ENCODE peak calls at places on chromosomes 7 and 10, in nine cellular contexts. One of them, this sample, is unnamed.

GRCh38 chr7:44564606-44565005 is 9.1 kb downstream of the DDX56 start:
- DNase-seq in Right ventricle myocardium superior: no peak
- DNase-seq in heart right ventricle: no peak
- DNase-seq in GDM1: no peak
- DNase-seq in Daoy: no peak
- DNase-seq in iPS-NIHi11: no peak
- DNase-seq in NCI-H1417: no peak
- DNase-seq in stimulated activated CD4-positive, alpha-beta T cell treated with anti-CD3 and anti-CD28 coated beads, Interleukin-2, amount 100 ng/mL, for 24 hours: no peak
- DNase-seq in cardiac fibroblast: no peak
- DNase-seq in this sample: no peak

GRCh38 chr7:74002474-74003017 is 25.4 kb upstream of the ELN start:
- DNase-seq in Right ventricle myocardium superior: peak
- DNase-seq in heart right ventricle: peak
- DNase-seq in GDM1: peak
- DNase-seq in Daoy: peak
- DNase-seq in iPS-NIHi11: no peak
- DNase-seq in NCI-H1417: no peak
- DNase-seq in stimulated activated CD4-positive, alpha-beta T cell treated with anti-CD3 and anti-CD28 coated beads, Interleukin-2, amount 100 ng/mL, for 24 hours: no peak
- DNase-seq in cardiac fibroblast: peak
- DNase-seq in this sample: no peak

GRCh38 chr10:132482090-132482489 is 55.5 kb upstream of the INPP5A start:
- DNase-seq in Right ventricle myocardium superior: no peak
- DNase-seq in heart right ventricle: no peak
- DNase-seq in GDM1: no peak
- DNase-seq in Daoy: peak
- DNase-seq in iPS-NIHi11: no peak
- DNase-seq in NCI-H1417: no peak
- DNase-seq in stimulated activated CD4-positive, alpha-beta T cell treated with anti-CD3 and anti-CD28 coated beads, Interleukin-2, amount 100 ng/mL, for 24 hours: no peak
- DNase-seq in cardiac fibroblast: peak
- DNase-seq in this sample: no peak

GRCh38 chr10:2839081-2839725 is 228.1 kb upstream of the PFKP start:
- DNase-seq in Right ventricle myocardium superior: peak
- DNase-seq in heart right ventricle: no peak
- DNase-seq in GDM1: peak
- DNase-seq in Daoy: peak
- DNase-seq in iPS-NIHi11: peak
- DNase-seq in NCI-H1417: peak
- DNase-seq in stimulated activated CD4-positive, alpha-beta T cell treated with anti-CD3 and anti-CD28 coated beads, Interleukin-2, amount 100 ng/mL, for 24 hours: peak
- DNase-seq in cardiac fibroblast: peak
- DNase-seq in this sample: peak

GRCh38 chr7:146654048-146654447 is 537.4 kb downstream of the CNTNAP2 start:
- DNase-seq in Right ventricle myocardium superior: no peak
- DNase-seq in heart right ventricle: no peak
- DNase-seq in GDM1: no peak
- DNase-seq in Daoy: no peak
- DNase-seq in iPS-NIHi11: peak
- DNase-seq in NCI-H1417: peak
- DNase-seq in stimulated activated CD4-positive, alpha-beta T cell treated with anti-CD3 and anti-CD28 coated beads, Interleukin-2, amount 100 ng/mL, for 24 hours: no peak
- DNase-seq in cardiac fibroblast: no peak
- DNase-seq in this sample: peak

GRCh38 chr7:12570148-12570528 is 382 bp upstream of the SCIN start:
- DNase-seq in Right ventricle myocardium superior: no peak
- DNase-seq in heart right ventricle: no peak
- DNase-seq in GDM1: no peak
- DNase-seq in Daoy: peak
- DNase-seq in iPS-NIHi11: peak
- DNase-seq in NCI-H1417: peak
- DNase-seq in stimulated activated CD4-positive, alpha-beta T cell treated with anti-CD3 and anti-CD28 coated beads, Interleukin-2, amount 100 ng/mL, for 24 hours: no peak
- DNase-seq in cardiac fibroblast: peak
- DNase-seq in this sample: peak

GRCh38 chr10:111137012-111137411 is 60.2 kb downstream of the ADRA2A start:
- DNase-seq in Right ventricle myocardium superior: no peak
- DNase-seq in heart right ventricle: no peak
- DNase-seq in GDM1: no peak
- DNase-seq in Daoy: no peak
- DNase-seq in iPS-NIHi11: peak
- DNase-seq in NCI-H1417: no peak
- DNase-seq in stimulated activated CD4-positive, alpha-beta T cell treated with anti-CD3 and anti-CD28 coated beads, Interleukin-2, amount 100 ng/mL, for 24 hours: no peak
- DNase-seq in cardiac fibroblast: no peak
- DNase-seq in this sample: no peak

GRCh38 chr7:150450491-150450992 is at the start of gene GIMAP8:
- DNase-seq in Right ventricle myocardium superior: peak
- DNase-seq in heart right ventricle: peak
- DNase-seq in GDM1: peak
- DNase-seq in Daoy: no peak
- DNase-seq in iPS-NIHi11: no peak
- DNase-seq in NCI-H1417: no peak
- DNase-seq in stimulated activated CD4-positive, alpha-beta T cell treated with anti-CD3 and anti-CD28 coated beads, Interleukin-2, amount 100 ng/mL, for 24 hours: peak
- DNase-seq in cardiac fibroblast: no peak
- DNase-seq in this sample: no peak

GRCh38 chr10:103772096-103772845 is 83.1 kb downstream of the SH3PXD2A start:
- DNase-seq in Right ventricle myocardium superior: peak
- DNase-seq in heart right ventricle: peak
- DNase-seq in GDM1: peak
- DNase-seq in Daoy: peak
- DNase-seq in iPS-NIHi11: peak
- DNase-seq in NCI-H1417: peak
- DNase-seq in stimulated activated CD4-positive, alpha-beta T cell treated with anti-CD3 and anti-CD28 coated beads, Interleukin-2, amount 100 ng/mL, for 24 hours: peak
- DNase-seq in cardiac fibroblast: peak
- DNase-seq in this sample: peak

GRCh38 chr7:7512861-7513597 is 22.6 kb downstream of the COL28A1 start:
- DNase-seq in Right ventricle myocardium superior: no peak
- DNase-seq in heart right ventricle: no peak
- DNase-seq in GDM1: no peak
- DNase-seq in Daoy: no peak
- DNase-seq in iPS-NIHi11: no peak
- DNase-seq in NCI-H1417: peak
- DNase-seq in stimulated activated CD4-positive, alpha-beta T cell treated with anti-CD3 and anti-CD28 coated beads, Interleukin-2, amount 100 ng/mL, for 24 hours: no peak
- DNase-seq in cardiac fibroblast: no peak
- DNase-seq in this sample: peak

GRCh38 chr10:72419241-72419640 is 64.5 kb upstream of the DNAJB12 start:
- DNase-seq in Right ventricle myocardium superior: no peak
- DNase-seq in heart right ventricle: no peak
- DNase-seq in GDM1: no peak
- DNase-seq in Daoy: no peak
- DNase-seq in iPS-NIHi11: no peak
- DNase-seq in NCI-H1417: no peak
- DNase-seq in stimulated activated CD4-positive, alpha-beta T cell treated with anti-CD3 and anti-CD28 coated beads, Interleukin-2, amount 100 ng/mL, for 24 hours: no peak
- DNase-seq in cardiac fibroblast: no peak
- DNase-seq in this sample: peak

GRCh38 chr7:159026271-159027047 is 118.2 kb downstream of the VIPR2 start:
- DNase-seq in Right ventricle myocardium superior: peak
- DNase-seq in heart right ventricle: no peak
- DNase-seq in GDM1: no peak
- DNase-seq in Daoy: no peak
- DNase-seq in iPS-NIHi11: no peak
- DNase-seq in NCI-H1417: peak
- DNase-seq in stimulated activated CD4-positive, alpha-beta T cell treated with anti-CD3 and anti-CD28 coated beads, Interleukin-2, amount 100 ng/mL, for 24 hours: peak
- DNase-seq in cardiac fibroblast: no peak
- DNase-seq in this sample: no peak

GRCh38 chr7:135886334-135887132 is 90.6 kb downstream of the MTPN start:
- DNase-seq in Right ventricle myocardium superior: no peak
- DNase-seq in heart right ventricle: no peak
- DNase-seq in GDM1: no peak
- DNase-seq in Daoy: no peak
- DNase-seq in iPS-NIHi11: no peak
- DNase-seq in NCI-H1417: no peak
- DNase-seq in stimulated activated CD4-positive, alpha-beta T cell treated with anti-CD3 and anti-CD28 coated beads, Interleukin-2, amount 100 ng/mL, for 24 hours: no peak
- DNase-seq in cardiac fibroblast: no peak
- DNase-seq in this sample: no peak

GRCh38 chr10:1078668-1079067 is 22.5 kb downstream of the WDR37 start:
- DNase-seq in Right ventricle myocardium superior: no peak
- DNase-seq in heart right ventricle: no peak
- DNase-seq in GDM1: no peak
- DNase-seq in Daoy: no peak
- DNase-seq in iPS-NIHi11: no peak
- DNase-seq in NCI-H1417: no peak
- DNase-seq in stimulated activated CD4-positive, alpha-beta T cell treated with anti-CD3 and anti-CD28 coated beads, Interleukin-2, amount 100 ng/mL, for 24 hours: peak
- DNase-seq in cardiac fibroblast: no peak
- DNase-seq in this sample: no peak

GRCh38 chr10:85238676-85239075 is 910.3 kb downstream of the CCSER2 start:
- DNase-seq in Right ventricle myocardium superior: no peak
- DNase-seq in heart right ventricle: no peak
- DNase-seq in GDM1: no peak
- DNase-seq in Daoy: no peak
- DNase-seq in iPS-NIHi11: no peak
- DNase-seq in NCI-H1417: no peak
- DNase-seq in stimulated activated CD4-positive, alpha-beta T cell treated with anti-CD3 and anti-CD28 coated beads, Interleukin-2, amount 100 ng/mL, for 24 hours: no peak
- DNase-seq in cardiac fibroblast: no peak
- DNase-seq in this sample: no peak

GRCh38 chr7:46512901-46513431 is 591.9 kb upstream of the IGFBP3 start:
- DNase-seq in Right ventricle myocardium superior: no peak
- DNase-seq in heart right ventricle: no peak
- DNase-seq in GDM1: no peak
- DNase-seq in Daoy: no peak
- DNase-seq in iPS-NIHi11: no peak
- DNase-seq in NCI-H1417: no peak
- DNase-seq in stimulated activated CD4-positive, alpha-beta T cell treated with anti-CD3 and anti-CD28 coated beads, Interleukin-2, amount 100 ng/mL, for 24 hours: no peak
- DNase-seq in cardiac fibroblast: no peak
- DNase-seq in this sample: no peak

GRCh38 chr7:115868369-115868768 is 162.2 kb downstream of the TFEC start:
- DNase-seq in Right ventricle myocardium superior: no peak
- DNase-seq in heart right ventricle: no peak
- DNase-seq in GDM1: no peak
- DNase-seq in Daoy: no peak
- DNase-seq in iPS-NIHi11: peak
- DNase-seq in NCI-H1417: no peak
- DNase-seq in stimulated activated CD4-positive, alpha-beta T cell treated with anti-CD3 and anti-CD28 coated beads, Interleukin-2, amount 100 ng/mL, for 24 hours: no peak
- DNase-seq in cardiac fibroblast: no peak
- DNase-seq in this sample: no peak

GRCh38 chr7:152902870-152903860 is 143.6 kb downstream of the ACTR3B start:
- DNase-seq in Right ventricle myocardium superior: no peak
- DNase-seq in heart right ventricle: no peak
- DNase-seq in GDM1: no peak
- DNase-seq in Daoy: no peak
- DNase-seq in iPS-NIHi11: no peak
- DNase-seq in NCI-H1417: no peak
- DNase-seq in stimulated activated CD4-positive, alpha-beta T cell treated with anti-CD3 and anti-CD28 coated beads, Interleukin-2, amount 100 ng/mL, for 24 hours: no peak
- DNase-seq in cardiac fibroblast: no peak
- DNase-seq in this sample: no peak

GRCh38 chr7:39720586-39720985 is 97.2 kb downstream of the RALA start:
- DNase-seq in Right ventricle myocardium superior: no peak
- DNase-seq in heart right ventricle: no peak
- DNase-seq in GDM1: no peak
- DNase-seq in Daoy: peak
- DNase-seq in iPS-NIHi11: peak
- DNase-seq in NCI-H1417: peak
- DNase-seq in stimulated activated CD4-positive, alpha-beta T cell treated with anti-CD3 and anti-CD28 coated beads, Interleukin-2, amount 100 ng/mL, for 24 hours: no peak
- DNase-seq in cardiac fibroblast: no peak
- DNase-seq in this sample: no peak

GRCh38 chr7:1286946-1287628 is 54.4 kb downstream of the UNCX start:
- DNase-seq in Right ventricle myocardium superior: peak
- DNase-seq in heart right ventricle: no peak
- DNase-seq in GDM1: no peak
- DNase-seq in Daoy: no peak
- DNase-seq in iPS-NIHi11: no peak
- DNase-seq in NCI-H1417: no peak
- DNase-seq in stimulated activated CD4-positive, alpha-beta T cell treated with anti-CD3 and anti-CD28 coated beads, Interleukin-2, amount 100 ng/mL, for 24 hours: no peak
- DNase-seq in cardiac fibroblast: no peak
- DNase-seq in this sample: no peak

GRCh38 chr7:6012355-6013104 is 3.5 kb downstream of the AIMP2 start:
- DNase-seq in Right ventricle myocardium superior: no peak
- DNase-seq in heart right ventricle: no peak
- DNase-seq in GDM1: no peak
- DNase-seq in Daoy: no peak
- DNase-seq in iPS-NIHi11: no peak
- DNase-seq in NCI-H1417: no peak
- DNase-seq in stimulated activated CD4-positive, alpha-beta T cell treated with anti-CD3 and anti-CD28 coated beads, Interleukin-2, amount 100 ng/mL, for 24 hours: no peak
- DNase-seq in cardiac fibroblast: peak
- DNase-seq in this sample: no peak

GRCh38 chr10:6204063-6204340 is 1.3 kb downstream of the PFKFB3 start:
- DNase-seq in Right ventricle myocardium superior: peak
- DNase-seq in heart right ventricle: peak
- DNase-seq in GDM1: no peak
- DNase-seq in Daoy: peak
- DNase-seq in iPS-NIHi11: peak
- DNase-seq in NCI-H1417: peak
- DNase-seq in stimulated activated CD4-positive, alpha-beta T cell treated with anti-CD3 and anti-CD28 coated beads, Interleukin-2, amount 100 ng/mL, for 24 hours: peak
- DNase-seq in cardiac fibroblast: no peak
- DNase-seq in this sample: peak

GRCh38 chr10:102314801-102315200 is 69.5 kb downstream of the GBF1 start:
- DNase-seq in Right ventricle myocardium superior: no peak
- DNase-seq in heart right ventricle: no peak
- DNase-seq in GDM1: no peak
- DNase-seq in Daoy: no peak
- DNase-seq in iPS-NIHi11: no peak
- DNase-seq in NCI-H1417: no peak
- DNase-seq in stimulated activated CD4-positive, alpha-beta T cell treated with anti-CD3 and anti-CD28 coated beads, Interleukin-2, amount 100 ng/mL, for 24 hours: no peak
- DNase-seq in cardiac fibroblast: no peak
- DNase-seq in this sample: no peak

GRCh38 chr10:13078912-13079775 is 20.8 kb upstream of the OPTN start:
- DNase-seq in Right ventricle myocardium superior: no peak
- DNase-seq in heart right ventricle: no peak
- DNase-seq in GDM1: no peak
- DNase-seq in Daoy: no peak
- DNase-seq in iPS-NIHi11: no peak
- DNase-seq in NCI-H1417: no peak
- DNase-seq in stimulated activated CD4-positive, alpha-beta T cell treated with anti-CD3 and anti-CD28 coated beads, Interleukin-2, amount 100 ng/mL, for 24 hours: no peak
- DNase-seq in cardiac fibroblast: no peak
- DNase-seq in this sample: no peak

GRCh38 chr10:74081192-74081803 is 69.3 kb downstream of the AP3M1 start:
- DNase-seq in Right ventricle myocardium superior: no peak
- DNase-seq in heart right ventricle: no peak
- DNase-seq in GDM1: no peak
- DNase-seq in Daoy: peak
- DNase-seq in iPS-NIHi11: peak
- DNase-seq in NCI-H1417: peak
- DNase-seq in stimulated activated CD4-positive, alpha-beta T cell treated with anti-CD3 and anti-CD28 coated beads, Interleukin-2, amount 100 ng/mL, for 24 hours: peak
- DNase-seq in cardiac fibroblast: peak
- DNase-seq in this sample: peak

GRCh38 chr7:55309040-55309991 is 55.8 kb upstream of the LANCL2 start:
- DNase-seq in Right ventricle myocardium superior: peak
- DNase-seq in heart right ventricle: peak
- DNase-seq in GDM1: no peak
- DNase-seq in Daoy: peak
- DNase-seq in iPS-NIHi11: no peak
- DNase-seq in NCI-H1417: no peak
- DNase-seq in stimulated activated CD4-positive, alpha-beta T cell treated with anti-CD3 and anti-CD28 coated beads, Interleukin-2, amount 100 ng/mL, for 24 hours: peak
- DNase-seq in cardiac fibroblast: peak
- DNase-seq in this sample: no peak

GRCh38 chr7:106493041-106493731 is 167.8 kb downstream of the CCDC71L start:
- DNase-seq in Right ventricle myocardium superior: no peak
- DNase-seq in heart right ventricle: no peak
- DNase-seq in GDM1: no peak
- DNase-seq in Daoy: no peak
- DNase-seq in iPS-NIHi11: no peak
- DNase-seq in NCI-H1417: peak
- DNase-seq in stimulated activated CD4-positive, alpha-beta T cell treated with anti-CD3 and anti-CD28 coated beads, Interleukin-2, amount 100 ng/mL, for 24 hours: no peak
- DNase-seq in cardiac fibroblast: no peak
- DNase-seq in this sample: no peak

GRCh38 chr10:88913157-88913556 is 33.1 kb downstream of the STAMBPL1 start:
- DNase-seq in Right ventricle myocardium superior: no peak
- DNase-seq in heart right ventricle: no peak
- DNase-seq in GDM1: no peak
- DNase-seq in Daoy: no peak
- DNase-seq in iPS-NIHi11: no peak
- DNase-seq in NCI-H1417: peak
- DNase-seq in stimulated activated CD4-positive, alpha-beta T cell treated with anti-CD3 and anti-CD28 coated beads, Interleukin-2, amount 100 ng/mL, for 24 hours: no peak
- DNase-seq in cardiac fibroblast: peak
- DNase-seq in this sample: peak

GRCh38 chr10:26483554-26483953 is 45.4 kb downstream of the APBB1IP start:
- DNase-seq in Right ventricle myocardium superior: no peak
- DNase-seq in heart right ventricle: no peak
- DNase-seq in GDM1: no peak
- DNase-seq in Daoy: no peak
- DNase-seq in iPS-NIHi11: no peak
- DNase-seq in NCI-H1417: no peak
- DNase-seq in stimulated activated CD4-positive, alpha-beta T cell treated with anti-CD3 and anti-CD28 coated beads, Interleukin-2, amount 100 ng/mL, for 24 hours: no peak
- DNase-seq in cardiac fibroblast: no peak
- DNase-seq in this sample: no peak

GRCh38 chr7:27685209-27685608 is 22.5 kb upstream of the HIBADH start:
- DNase-seq in Right ventricle myocardium superior: no peak
- DNase-seq in heart right ventricle: no peak
- DNase-seq in GDM1: no peak
- DNase-seq in Daoy: no peak
- DNase-seq in iPS-NIHi11: no peak
- DNase-seq in NCI-H1417: no peak
- DNase-seq in stimulated activated CD4-positive, alpha-beta T cell treated with anti-CD3 and anti-CD28 coated beads, Interleukin-2, amount 100 ng/mL, for 24 hours: no peak
- DNase-seq in cardiac fibroblast: no peak
- DNase-seq in this sample: no peak

GRCh38 chr7:55361560-55361959 is 3.6 kb upstream of the LANCL2 start:
- DNase-seq in Right ventricle myocardium superior: no peak
- DNase-seq in heart right ventricle: no peak
- DNase-seq in GDM1: no peak
- DNase-seq in Daoy: no peak
- DNase-seq in iPS-NIHi11: no peak
- DNase-seq in NCI-H1417: no peak
- DNase-seq in stimulated activated CD4-positive, alpha-beta T cell treated with anti-CD3 and anti-CD28 coated beads, Interleukin-2, amount 100 ng/mL, for 24 hours: no peak
- DNase-seq in cardiac fibroblast: no peak
- DNase-seq in this sample: no peak